ENCODE peak calls at places on chromosomes 4 and X, in four cellular contexts. One of them, this sample, is unnamed. For H3K27me3, the result is how much of the 10 kb centered on the place peaks cover.

GRCh38 chr4:138111462-138112000 is 130.6 kb downstream of the SLC7A11 start:
- DNase-seq in PC-9: peak
- DNase-seq in HCT116: peak
- DNase-seq in pancreas: no peak
- DNase-seq in this sample: no peak

GRCh38 chrX:72029473-72030411 is 102.0 kb downstream of the RTL5 start:
- DNase-seq in PC-9: peak
- DNase-seq in HCT116: no peak
- DNase-seq in pancreas: no peak
- DNase-seq in this sample: no peak

GRCh38 chr4:142044271-142044670 is 407.9 kb downstream of the IL15 start:
- DNase-seq in PC-9: no peak
- DNase-seq in HCT116: no peak
- DNase-seq in pancreas: no peak
- DNase-seq in this sample: no peak

GRCh38 chr4:12304912-12305311 is 876.2 kb upstream of the HS3ST1 start:
- DNase-seq in pancreas: no peak
- DNase-seq in PC-9: no peak
- DNase-seq in HCT116: no peak
- DNase-seq in this sample: no peak

GRCh38 chrX:113059714-113060113 is 219.1 kb upstream of the AMOT start:
- DNase-seq in HCT116: no peak
- DNase-seq in PC-9: no peak
- DNase-seq in pancreas: no peak
- DNase-seq in this sample: no peak

GRCh38 chrX:135185795-135186443 is 14.7 kb upstream of the CT55 start:
- DNase-seq in pancreas: no peak
- DNase-seq in HCT116: peak
- DNase-seq in PC-9: peak
- DNase-seq in this sample: no peak

GRCh38 chr4:89351201-89351600 is 43.6 kb upstream of the GPRIN3 start:
- DNase-seq in PC-9: no peak
- DNase-seq in pancreas: no peak
- DNase-seq in HCT116: no peak
- DNase-seq in this sample: no peak

GRCh38 chrX:46165411-46165810 is 379.8 kb downstream of the ZNF674 start:
- DNase-seq in HCT116: no peak
- DNase-seq in pancreas: no peak
- DNase-seq in PC-9: no peak
- DNase-seq in this sample: no peak

GRCh38 chr4:42483426-42484379 is 86.4 kb downstream of the SHISA3 start:
- DNase-seq in PC-9: no peak
- DNase-seq in pancreas: no peak
- DNase-seq in HCT116: no peak
- DNase-seq in this sample: no peak

GRCh38 chrX:152155766-152156310 is 17.5 kb upstream of the MAGEA10 start:
- DNase-seq in PC-9: no peak
- DNase-seq in HCT116: no peak
- DNase-seq in pancreas: no peak
- DNase-seq in this sample: no peak

DNA sequence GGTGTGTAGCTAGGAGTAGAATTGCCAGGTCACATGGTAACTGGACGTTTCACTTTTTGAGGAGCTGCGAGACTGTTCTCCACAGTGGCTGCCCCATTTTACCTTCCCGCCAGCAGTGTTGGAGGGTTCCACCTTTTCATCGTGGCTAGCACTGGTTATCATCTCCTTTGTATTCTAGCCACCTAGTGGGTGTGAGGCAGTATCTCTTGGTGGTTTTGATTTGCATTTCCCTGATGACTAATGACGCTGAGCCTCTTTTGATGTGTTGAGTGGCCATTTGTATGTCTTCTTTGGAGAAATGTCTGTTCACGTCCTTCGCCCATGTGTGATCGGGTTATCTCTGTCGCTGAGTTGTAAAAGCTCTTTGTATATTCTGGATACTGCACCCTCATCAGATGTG is 10.6 kb downstream of the ABCD1 start:
- DNase-seq in pancreas: peak
- DNase-seq in HCT116: no peak
- DNase-seq in PC-9: no peak
- DNase-seq in this sample: no peak
- TF ChIP-seq CTCF in pancreas: no peak
- TF ChIP-seq CTCF in HCT116: no peak
- TF ChIP-seq CTCF in PC-9: no peak
- TF ChIP-seq CTCF in this sample: no peak

GRCh38 chr4:190016369-190017289 is 10.4 kb downstream of the FRG2 start:
- DNase-seq in PC-9: no peak
- DNase-seq in HCT116: no peak
- DNase-seq in pancreas: peak
- DNase-seq in this sample: no peak

GRCh38 chr4:190017357-190018200 is 9.5 kb downstream of the FRG2 start:
- DNase-seq in PC-9: no peak
- DNase-seq in pancreas: peak
- DNase-seq in HCT116: no peak
- DNase-seq in this sample: no peak

GRCh38 chr4:190014771-190015537 is 12.1 kb downstream of the FRG2 start:
- DNase-seq in pancreas: peak
- DNase-seq in PC-9: no peak
- DNase-seq in HCT116: no peak
- DNase-seq in this sample: no peak

GRCh38 chr4:190018201-190018920 is 8.7 kb downstream of the FRG2 start:
- DNase-seq in PC-9: no peak
- DNase-seq in pancreas: no peak
- DNase-seq in HCT116: no peak
- DNase-seq in this sample: no peak

DNA sequence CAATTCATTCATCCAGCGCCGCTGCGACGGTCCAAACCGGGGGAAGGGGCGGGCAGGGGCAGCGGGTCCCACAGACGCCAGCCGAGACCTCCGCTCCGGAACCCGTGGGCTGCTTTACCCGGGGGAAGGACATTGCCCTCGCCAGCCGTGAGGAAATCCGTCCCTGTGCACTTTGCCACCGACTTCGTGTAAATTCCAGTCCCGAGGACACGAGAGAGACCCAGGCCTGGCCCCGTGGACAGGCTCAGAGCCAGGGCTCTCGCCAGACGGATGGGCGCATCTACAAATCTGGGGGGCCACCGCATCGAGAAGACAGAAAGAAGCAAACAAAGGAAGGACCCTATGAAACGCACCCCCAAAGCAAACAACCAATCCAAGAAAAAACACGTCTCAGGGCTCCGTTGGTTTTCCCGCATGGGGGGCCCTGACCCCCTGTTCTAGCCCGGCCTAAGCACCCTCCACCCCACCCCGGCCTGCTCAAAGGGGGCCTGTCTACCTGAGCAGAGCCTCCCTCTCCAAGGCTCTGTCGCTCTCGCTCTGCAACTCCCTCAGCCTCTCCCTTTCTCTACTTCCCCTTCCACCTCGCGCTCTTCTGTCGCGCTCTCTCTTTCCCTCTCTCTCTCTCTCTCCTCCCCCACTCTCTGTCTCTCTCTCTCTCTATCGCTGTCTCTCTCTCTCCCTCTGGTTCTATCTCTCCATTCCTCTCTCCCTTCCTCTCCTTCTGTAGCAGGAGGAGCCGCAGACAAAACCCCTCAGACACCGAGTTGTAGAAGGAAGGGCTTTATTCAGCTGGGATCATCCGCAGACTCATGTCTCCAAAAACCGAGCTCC is 11.3 kb downstream of the FRG2 start:
- DNase-seq in pancreas: no peak
- DNase-seq in HCT116: no peak
- DNase-seq in PC-9: no peak
- DNase-seq in this sample: no peak
- H3K27me3 ChIP-seq in pancreas: under half
- H3K27me3 ChIP-seq in HCT116: under half
- H3K27me3 ChIP-seq in PC-9: under half
- H3K27me3 ChIP-seq in this sample: under half

GRCh38 chr4:27702710-27703431 is 842.2 kb downstream of the STIM2 start:
- DNase-seq in PC-9: peak
- DNase-seq in HCT116: peak
- DNase-seq in pancreas: no peak
- DNase-seq in this sample: peak
- TF ChIP-seq CTCF in PC-9: peak
- TF ChIP-seq CTCF in HCT116: peak
- TF ChIP-seq CTCF in pancreas: no peak
- TF ChIP-seq CTCF in this sample: peak

GRCh38 chrX:42751573-42751972 is 26.4 kb downstream of the PPP1R2C start:
- DNase-seq in pancreas: no peak
- DNase-seq in PC-9: no peak
- DNase-seq in HCT116: no peak
- DNase-seq in this sample: no peak

GRCh38 chrX:42755820-42756219 is 22.1 kb downstream of the PPP1R2C start:
- DNase-seq in HCT116: no peak
- DNase-seq in PC-9: peak
- DNase-seq in pancreas: no peak
- DNase-seq in this sample: no peak

GRCh38 chrX:42754582-42754981 is 23.4 kb downstream of the PPP1R2C start:
- DNase-seq in PC-9: no peak
- DNase-seq in pancreas: no peak
- DNase-seq in HCT116: no peak
- DNase-seq in this sample: no peak

GRCh38 chrX:42752730-42753129 is 25.2 kb downstream of the PPP1R2C start:
- DNase-seq in pancreas: no peak
- DNase-seq in PC-9: no peak
- DNase-seq in HCT116: no peak
- DNase-seq in this sample: no peak

DNA sequence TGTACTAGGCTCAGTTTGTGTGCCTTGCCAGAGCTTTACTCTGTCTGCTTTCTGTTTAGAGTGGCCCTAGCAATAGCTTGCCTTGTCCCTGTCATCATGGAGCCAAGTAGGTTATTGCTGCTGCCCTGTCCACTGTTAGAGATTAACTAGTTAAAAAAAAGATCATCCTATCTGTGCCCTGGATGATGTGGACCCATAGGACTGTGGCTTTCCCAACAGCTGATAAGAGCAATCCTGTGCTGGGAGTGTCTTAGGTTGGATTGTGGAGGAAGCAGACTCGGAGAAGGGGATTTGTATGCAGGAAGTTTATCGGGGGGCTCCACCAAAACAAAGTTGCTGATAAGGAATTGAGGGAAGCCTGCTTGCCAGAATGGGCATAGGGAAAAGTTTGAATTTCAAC is 23.8 kb downstream of the PPP1R2C start:
- DNase-seq in pancreas: no peak
- DNase-seq in PC-9: no peak
- DNase-seq in HCT116: no peak
- DNase-seq in this sample: no peak
- H3K27me3 ChIP-seq in pancreas: under half
- H3K27me3 ChIP-seq in PC-9: under half
- H3K27me3 ChIP-seq in HCT116: under half
- H3K27me3 ChIP-seq in this sample: under half

GRCh38 chrX:127577884-127578283 is 474.3 kb downstream of the ACTRT1 start:
- DNase-seq in pancreas: no peak
- DNase-seq in HCT116: no peak
- DNase-seq in PC-9: no peak
- DNase-seq in this sample: no peak
- TF ChIP-seq CTCF in pancreas: no peak
- TF ChIP-seq CTCF in HCT116: no peak
- TF ChIP-seq CTCF in PC-9: no peak
- TF ChIP-seq CTCF in this sample: no peak

DNA sequence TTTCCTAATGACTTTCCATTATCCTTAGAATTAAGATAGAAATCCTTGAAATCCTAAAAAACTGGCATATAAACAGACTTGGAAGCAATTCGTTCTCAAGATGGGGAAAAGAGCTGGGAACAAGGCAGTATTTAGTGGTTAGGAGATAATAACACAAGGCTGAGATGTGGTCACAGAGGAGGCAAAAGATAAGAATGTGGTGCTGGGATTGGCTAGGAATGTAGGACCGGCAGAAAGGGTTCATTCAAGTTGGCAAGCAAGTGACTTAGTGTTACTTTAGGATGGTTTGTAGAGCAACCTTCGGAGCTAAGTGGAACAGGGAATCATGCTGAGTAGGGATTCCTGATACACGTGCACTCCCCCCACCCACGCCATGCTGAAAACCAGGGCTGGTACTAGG is 121.9 kb upstream of the RPS6KA3 start:
- DNase-seq in PC-9: no peak
- DNase-seq in HCT116: no peak
- DNase-seq in pancreas: no peak
- DNase-seq in this sample: no peak
- H3K27me3 ChIP-seq in PC-9: under half
- H3K27me3 ChIP-seq in HCT116: under half
- H3K27me3 ChIP-seq in pancreas: under half
- H3K27me3 ChIP-seq in this sample: under half

DNA sequence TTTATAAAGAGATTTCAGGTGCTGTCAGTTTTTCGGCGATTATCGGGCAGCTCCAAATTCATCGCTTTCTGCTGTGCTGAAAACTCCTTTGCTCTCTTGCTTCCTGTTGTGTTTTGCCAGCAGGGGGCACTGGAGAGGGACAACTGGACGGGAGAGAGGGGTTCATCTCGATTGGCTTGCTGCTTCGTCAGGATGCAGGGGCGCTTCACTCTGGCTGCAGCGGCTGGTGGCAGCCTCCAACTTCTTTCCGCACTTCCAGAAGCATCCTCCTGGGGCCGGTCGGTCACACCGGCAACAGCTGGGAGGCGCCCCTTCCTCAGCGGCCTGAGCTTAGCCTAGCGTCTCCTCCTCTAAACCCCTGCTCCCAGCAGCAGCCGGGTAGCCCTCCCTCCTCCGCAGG is 29.5 kb downstream of the MSL3 start:
- DNase-seq in HCT116: peak
- DNase-seq in PC-9: no peak
- DNase-seq in pancreas: peak
- DNase-seq in this sample: peak
- TF ChIP-seq CTCF in HCT116: peak
- TF ChIP-seq CTCF in PC-9: no peak
- TF ChIP-seq CTCF in pancreas: peak
- TF ChIP-seq CTCF in this sample: peak